ENCODE peak calls at places on chromosomes 1 and 21, in five cellular contexts. N is frontal cortex, Y is sigmoid colon, I is heart right ventricle, T is EL. B is an unnamed sample.

GRCh38 chr21:35223480-35224156 is 174.5 kb upstream of the RUNX1 start:
- DNase-seq in N (no peak), Y (no peak), I (no peak), T (no peak), B (no peak)

GRCh38 chr1:109892476-109893368 is 17.9 kb upstream of the CSF1 start:
- DNase-seq in N (no peak), Y (no peak), I (peak), T (peak), B (no peak)

GRCh38 chr21:43585924-43586411 is 73.3 kb downstream of the HSF2BP start:
- DNase-seq in N (no peak), Y (peak), I (no peak), T (peak), B (peak)

GRCh38 chr1:206685256-206685748 is 597 bp downstream of the MAPKAPK2 start:
- DNase-seq in N (peak), Y (peak), I (peak), T (peak), B (no peak)

GRCh38 chr1:107378602-107379265 is 237.9 kb downstream of the NTNG1 start:
- DNase-seq in N (no peak), Y (no peak), I (no peak), T (no peak), B (no peak)

GRCh38 chr1:63575340-63575826 is 17.8 kb upstream of the PGM1 start:
- DNase-seq in N (no peak), Y (no peak), I (no peak), T (peak), B (peak)

GRCh38 chr1:109395602-109396512 is 1.9 kb downstream of the SORT1 start:
- DNase-seq in N (no peak), Y (no peak), I (no peak), T (peak), B (no peak)

GRCh38 chr1:112058815-112059450 is 69.5 kb upstream of the KCND3 start:
- DNase-seq in N (no peak), Y (no peak), I (no peak), T (no peak), B (no peak)

GRCh38 chr1:55244476-55245109 is 29.4 kb upstream of the USP24 start:
- DNase-seq in N (no peak), Y (no peak), I (no peak), T (peak), B (no peak)

GRCh38 chr1:61742620-61743431 is 546 bp downstream of the PATJ start:
- DNase-seq in N (peak), Y (peak), I (peak), T (peak), B (peak)

GRCh38 chr1:78722947-78723346 is 73.3 kb downstream of the IFI44 start:
- DNase-seq in N (no peak), Y (no peak), I (no peak), T (peak), B (no peak)

GRCh38 chr1:996851-997727 is 2.8 kb downstream of the HES4 start:
- DNase-seq in N (no peak), Y (peak), I (no peak), T (no peak), B (no peak)

GRCh38 chr1:51535006-51535592 is 16.0 kb upstream of the EPS15 start:
- DNase-seq in N (peak), Y (peak), I (no peak), T (peak), B (peak)

GRCh38 chr21:46124926-46125845 is 27.3 kb downstream of the COL6A2 start:
- DNase-seq in N (no peak), Y (peak), I (no peak), T (no peak), B (peak)

GRCh38 chr21:17931080-17931479 is 111.9 kb upstream of the C21orf91 start:
- DNase-seq in N (no peak), Y (no peak), I (no peak), T (no peak), B (no peak)

GRCh38 chr1:182568647-182569284 is 20.3 kb downstream of the RNASEL start:
- DNase-seq in N (no peak), Y (no peak), I (no peak), T (no peak), B (no peak)